ENCODE peak calls at places on chromosomes 6 and 20, in six cellular contexts. U is body of pancreas, L is fibroblast of pulmonary artery, R is esophagus squamous epithelium, O is IMR-90, W is lower leg skin. J is an unnamed sample.

GRCh38 chr20:32231847-32232246 is 24.2 kb downstream of the POFUT1 start:
- DNase-seq in L (peak), U (no peak), W (no peak), R (no peak), O (peak), J (no peak)

GRCh38 chr6:157715766-157716171 is 107.3 kb upstream of the SNX9 start:
- DNase-seq in W (peak), O (peak), L (peak), R (no peak), U (peak), J (peak)

GRCh38 chr6:57224769-57225515 is 2.8 kb upstream of the RAB23 start:
- DNase-seq in O (peak), W (no peak), L (peak), R (no peak), U (no peak), J (peak)

GRCh38 chr6:131038612-131039344 is 24.3 kb downstream of the EPB41L2 start:
- DNase-seq in O (peak), R (no peak), L (peak), U (no peak), W (no peak), J (peak)

GRCh38 chr20:9339708-9340107 is 174.7 kb upstream of the LAMP5 start:
- DNase-seq in R (no peak), W (no peak), O (no peak), L (no peak), U (no peak), J (no peak)

GRCh38 chr6:33677153-33677660 is 34.3 kb downstream of the UQCC2 start:
- DNase-seq in R (no peak), O (peak), L (no peak), W (no peak), U (no peak), J (peak)

GRCh38 chr20:23159923-23160445 is 73.9 kb upstream of the CD93 start:
- DNase-seq in L (no peak), W (no peak), O (no peak), R (no peak), U (no peak), J (no peak)

GRCh38 chr6:90369651-90370050 is 73.0 kb upstream of the BACH2 start:
- DNase-seq in R (no peak), W (no peak), O (no peak), L (no peak), U (no peak), J (no peak)

GRCh38 chr20:57106692-57107091 is 159.7 kb downstream of the BMP7 start:
- DNase-seq in O (no peak), R (no peak), W (no peak), U (no peak), L (no peak), J (no peak)

GRCh38 chr6:6834356-6835342 is 246.1 kb downstream of the LY86 start:
- DNase-seq in L (no peak), O (no peak), W (no peak), R (no peak), U (peak), J (peak)

DNA sequence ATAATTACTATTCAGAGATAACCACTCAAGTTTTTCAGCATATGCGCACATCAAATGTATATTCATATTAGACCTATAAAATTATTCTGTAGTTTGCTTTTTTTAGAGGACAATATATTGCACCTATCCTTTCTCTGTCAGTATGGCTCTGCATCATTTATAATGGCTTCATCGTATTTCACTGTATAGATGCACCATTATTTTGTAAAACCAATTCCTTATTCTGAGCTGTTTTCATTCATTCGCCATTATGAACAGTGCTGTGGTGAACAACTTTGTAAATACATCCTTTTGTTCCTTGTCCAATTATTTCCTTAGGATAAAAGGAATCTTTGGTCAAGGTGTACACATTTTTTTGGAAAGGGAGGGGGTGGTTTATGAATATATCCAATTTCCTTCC is 29.2 kb upstream of the BCAS4 start:
- DNase-seq in O (no peak), W (no peak), U (no peak), L (no peak), R (no peak), J (no peak)
- H3K4me3 ChIP-seq in O (no peak), W (no peak), U (no peak), L (no peak), R (no peak), J (no peak)

DNA sequence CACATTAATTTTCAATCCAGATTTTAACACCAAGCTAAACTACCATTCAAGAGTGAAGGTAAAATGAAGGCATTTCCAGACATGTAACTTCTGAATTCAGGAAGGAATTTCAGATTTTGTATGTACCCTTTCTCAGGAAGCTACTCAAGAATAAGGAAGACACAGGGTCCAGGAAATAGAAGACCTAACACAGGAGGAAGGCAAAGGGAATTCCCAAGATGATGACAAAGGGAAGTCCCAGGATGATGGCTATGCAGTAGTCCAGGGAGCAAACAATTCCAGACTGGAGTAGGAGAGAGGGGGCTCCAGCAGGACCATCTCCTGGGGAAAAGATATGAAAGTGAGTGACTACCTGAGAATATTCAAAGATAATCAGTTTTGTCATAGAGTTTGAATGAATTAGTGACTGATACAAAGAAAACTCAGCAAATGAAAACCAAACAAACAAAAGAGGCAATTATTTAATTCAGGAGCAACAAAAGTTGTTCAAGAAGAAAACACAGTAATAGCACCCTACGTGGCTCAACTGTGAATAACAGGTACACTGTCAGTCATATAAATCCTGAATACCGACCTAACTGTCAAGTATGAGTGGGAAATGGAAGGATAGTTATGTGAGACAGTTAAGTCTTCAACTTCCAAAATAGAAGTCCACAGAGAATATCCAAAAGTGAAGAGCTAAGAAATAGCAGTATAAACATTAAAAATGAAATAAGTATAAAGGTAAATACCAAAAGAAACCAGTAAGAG is 4.0 kb downstream of the RNF24 start:
- DNase-seq in O (peak), R (no peak), U (no peak), L (peak), W (no peak), J (no peak)
- TF ChIP-seq CTCF in O (no peak), R (no peak), U (no peak), L (no peak), W (no peak), J (no peak)

DNA sequence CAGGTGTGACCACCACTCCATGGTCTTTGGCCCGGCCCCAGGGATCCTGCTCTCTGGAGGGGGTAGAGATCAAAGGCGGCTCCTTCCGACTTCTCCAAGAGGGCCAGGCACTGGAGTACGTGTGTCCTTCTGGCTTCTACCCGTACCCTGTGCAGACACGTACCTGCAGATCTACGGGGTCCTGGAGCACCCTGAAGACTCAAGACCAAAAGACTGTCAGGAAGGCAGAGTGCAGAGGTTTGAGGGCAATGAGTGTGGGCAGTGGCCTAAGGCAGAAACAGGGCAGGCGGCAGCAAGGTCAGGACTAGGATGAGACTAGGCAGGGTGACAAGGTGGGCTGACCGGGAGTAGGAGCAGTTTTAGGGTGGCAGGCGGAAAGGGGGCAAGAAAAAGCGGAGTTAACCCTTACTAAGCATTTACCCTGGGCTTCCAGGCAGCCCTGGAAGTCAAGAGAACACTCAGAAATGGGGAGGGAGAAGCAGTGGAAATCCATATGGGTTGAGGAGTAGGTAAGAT is 533 bp downstream of the CFB start:
- DNase-seq in L (no peak), R (no peak), O (no peak), U (no peak), W (no peak), J (no peak)
- H3K4me3 ChIP-seq in L (peak), R (peak), O (no peak), U (no peak), W (no peak), J (no peak)

DNA sequence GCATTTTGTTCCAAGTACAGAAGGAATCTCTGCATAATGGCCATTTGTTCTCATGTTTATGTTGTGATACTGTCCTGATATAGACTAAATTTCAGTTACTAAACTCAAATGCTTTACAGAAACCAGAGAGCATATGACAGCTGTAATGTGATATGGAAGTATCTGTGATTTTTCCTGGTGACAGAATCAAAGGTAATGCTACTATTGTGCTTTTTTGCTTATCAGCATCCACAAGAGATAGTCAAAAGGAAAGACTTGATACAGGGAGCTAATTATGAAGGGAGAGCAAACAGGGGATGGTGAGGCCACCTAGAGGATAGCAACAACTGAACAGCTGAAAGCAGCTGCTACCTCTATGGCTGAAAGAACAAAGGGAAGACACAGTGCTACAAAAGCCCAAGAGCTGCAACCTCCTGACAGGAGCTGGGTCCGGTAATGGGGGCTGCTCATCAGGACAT is 181.4 kb downstream of the PHF3 start:
- DNase-seq in U (no peak), L (peak), O (peak), R (no peak), W (no peak), J (peak)
- TF ChIP-seq CTCF in U (no peak), L (peak), O (no peak), R (no peak), W (no peak), J (peak)

GRCh38 chr20:36861625-36861874 is 14.4 kb upstream of the TLDC2 start:
- DNase-seq in R (no peak), O (no peak), W (no peak), L (no peak), U (no peak), J (no peak)

GRCh38 chr20:36860339-36860738 is 15.6 kb upstream of the TLDC2 start:
- DNase-seq in L (no peak), U (no peak), R (no peak), W (no peak), O (peak), J (peak)

GRCh38 chr20:36861875-36862801 is 13.8 kb upstream of the TLDC2 start:
- DNase-seq in O (peak), W (peak), R (no peak), L (peak), U (peak), J (peak)

GRCh38 chr20:36859700-36860330 is 16.1 kb upstream of the TLDC2 start:
- DNase-seq in R (no peak), O (no peak), W (no peak), L (no peak), U (no peak), J (no peak)

GRCh38 chr20:36860811-36861624 is 14.9 kb upstream of the TLDC2 start:
- DNase-seq in W (no peak), U (no peak), R (no peak), L (no peak), O (no peak), J (no peak)
- H3K4me3 ChIP-seq in W (no peak), U (no peak), R (peak), L (peak), O (peak), J (peak)

DNA sequence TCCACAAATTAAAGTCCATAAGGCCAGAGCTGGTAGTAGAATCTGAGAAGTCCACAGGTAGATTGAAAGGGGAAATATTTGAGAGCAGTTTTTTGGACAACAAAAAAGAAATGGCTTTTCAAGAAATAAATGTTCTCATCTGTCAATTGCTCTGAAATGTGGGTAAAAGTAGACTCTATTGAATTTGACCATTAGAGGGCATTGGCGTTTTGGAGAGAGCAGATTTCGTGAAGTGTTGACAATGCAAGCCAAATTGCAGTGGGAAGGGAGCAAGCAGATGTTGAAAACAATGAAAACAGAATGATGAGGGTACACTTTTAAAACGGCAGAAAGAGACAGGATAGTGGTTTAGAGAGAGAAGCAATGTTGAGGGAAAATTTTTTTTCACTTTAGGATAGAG is 149.1 kb upstream of the FAM83B start:
- DNase-seq in W (no peak), R (no peak), O (peak), L (no peak), U (no peak), J (peak)
- TF ChIP-seq CTCF in W (no peak), R (peak), O (peak), L (peak), U (peak), J (peak)

GRCh38 chr6:84767591-84768201 is 3.3 kb upstream of the TBX18 start:
- DNase-seq in U (no peak), O (no peak), R (no peak), W (no peak), L (no peak), J (no peak)

GRCh38 chr6:84769247-84769646 is 4.8 kb upstream of the TBX18 start:
- DNase-seq in R (no peak), W (no peak), O (no peak), L (peak), U (no peak), J (no peak)

GRCh38 chr6:84768442-84769174 is 4.2 kb upstream of the TBX18 start:
- DNase-seq in L (peak), R (no peak), O (no peak), W (no peak), U (no peak), J (no peak)

GRCh38 chr6:84766118-84766683 is 1.8 kb upstream of the TBX18 start:
- DNase-seq in O (no peak), U (no peak), R (no peak), W (no peak), L (peak), J (no peak)

DNA sequence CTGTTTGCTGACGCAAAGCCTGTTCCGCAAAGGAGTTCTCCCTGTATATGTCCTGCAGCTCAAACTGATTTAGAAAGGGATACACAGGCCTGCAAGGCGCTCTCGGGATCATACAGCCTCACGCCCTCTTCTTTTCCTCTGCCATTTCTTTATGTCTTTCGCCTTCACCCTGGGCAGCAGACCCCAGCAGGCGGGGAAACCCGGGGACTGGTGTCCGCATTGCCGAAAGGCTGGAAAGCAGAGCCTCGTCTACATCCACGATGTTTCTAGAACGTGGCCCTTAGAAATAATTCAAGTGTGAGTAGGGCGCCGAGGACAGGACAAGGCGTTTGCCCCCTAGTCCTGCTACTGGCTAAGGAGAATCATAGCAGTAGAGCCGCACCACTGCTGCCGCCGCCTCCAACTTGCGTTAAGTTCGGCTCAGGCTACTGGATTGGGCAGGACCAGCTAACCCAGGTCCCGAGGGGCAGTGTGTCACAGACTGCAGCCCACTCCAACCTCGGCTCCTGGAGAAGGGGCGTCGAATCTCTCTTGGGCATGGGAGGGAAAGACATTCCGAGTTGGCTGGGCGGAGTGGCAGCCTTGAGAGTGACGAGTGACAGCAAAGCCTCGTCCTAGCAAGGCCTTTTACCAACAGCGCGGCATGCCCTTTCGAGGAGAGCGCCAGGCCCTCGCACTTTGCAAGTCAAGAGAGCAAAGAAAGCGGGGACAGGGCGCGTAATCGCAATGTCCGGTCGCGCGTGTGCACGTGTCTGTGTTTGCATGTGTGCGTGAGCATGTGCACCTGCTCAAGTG is 2.6 kb upstream of the TBX18 start:
- DNase-seq in W (no peak), U (no peak), O (no peak), R (no peak), L (peak), J (no peak)
- H3K4me3 ChIP-seq in W (no peak), U (no peak), O (no peak), R (no peak), L (no peak), J (no peak)

J was measured in fibroblast of mammary gland.